ENCODE peak calls at places on chromosomes 1 and 21, in seven cellular contexts. U is transverse colon, E is erythroblast, M is astrocyte, A is NCI-H1105 treated with DMSO at 0.1 percent for 48 hours, N is HEK293T, Y is anterior cingulate cortex. Q is an unnamed sample.

GRCh38 chr1:157153743-157154142 is 15.5 kb upstream of the ETV3 start:
- DNase-seq in N (no peak), E (no peak), M (no peak), Y (no peak), U (peak), A (no peak), Q (no peak)

GRCh38 chr1:114062646-114063045 is 83.4 kb downstream of the OLFML3 start:
- DNase-seq in M (no peak), A (no peak), U (no peak), E (no peak), Y (no peak), N (no peak), Q (no peak)

GRCh38 chr1:228440761-228441500 is 24.3 kb upstream of the TRIM17 start:
- DNase-seq in Y (no peak), E (no peak), M (no peak), U (no peak), N (no peak), A (no peak), Q (no peak)

GRCh38 chr1:227654858-227655752 is 80.0 kb downstream of the JMJD4 start:
- DNase-seq in Y (no peak), E (peak), U (no peak), M (no peak), N (no peak), A (no peak), Q (no peak)

GRCh38 chr1:94832446-94832845 is 12.3 kb downstream of the SLC44A3 start:
- DNase-seq in A (no peak), E (no peak), Y (no peak), N (no peak), M (no peak), U (no peak), Q (no peak)

GRCh38 chr1:42848823-42849537 is 2.6 kb downstream of the ZNF691 start:
- DNase-seq in U (no peak), N (no peak), Y (no peak), A (no peak), M (no peak), E (no peak), Q (no peak)

GRCh38 chr1:55650449-55650848 is 435.3 kb upstream of the USP24 start:
- DNase-seq in N (no peak), M (peak), E (no peak), U (no peak), A (no peak), Y (peak), Q (no peak)

GRCh38 chr21:34031835-34032370 is 41.5 kb upstream of the MRPS6 start:
- DNase-seq in N (no peak), U (peak), E (no peak), M (no peak), Y (no peak), A (no peak), Q (no peak)

GRCh38 chr1:219372916-219373615 is 199.4 kb downstream of the LYPLAL1 start:
- DNase-seq in A (no peak), M (no peak), Y (no peak), N (no peak), U (no peak), E (no peak), Q (no peak)

GRCh38 chr1:41072051-41072450 is 50.5 kb upstream of the SLFNL1 start:
- DNase-seq in N (no peak), U (no peak), E (no peak), M (peak), A (no peak), Y (no peak), Q (no peak)

GRCh38 chr21:45034556-45035476 is 39.6 kb upstream of the ADARB1 start:
- DNase-seq in U (no peak), N (no peak), Y (no peak), A (no peak), M (no peak), E (no peak), Q (no peak)